ENCODE peak calls at places on chromosomes 5 and 9, in eight cellular contexts. I, O, M, Y, A, P, R and B are unnamed samples.

GRCh38 chr5:175714686-175715085 is 56.8 kb downstream of the HRH2 start:
- DNase-seq in I (no peak), R (no peak), Y (no peak), M (no peak), P (no peak), A (no peak), O (no peak), B (no peak)

GRCh38 chr5:150783422-150783928 is 4.9 kb downstream of the SMIM3 start:
- DNase-seq in I (no peak), Y (peak; percentile 88), M (no peak), R (peak; percentile 79), P (peak; percentile 50), O (peak; percentile 76), A (peak; percentile 64), B (peak; percentile 87)

GRCh38 chr5:52491071-52491828 is 296.5 kb upstream of the ITGA1 start:
- DNase-seq in I (no peak), O (no peak), M (no peak), Y (no peak), R (no peak), P (no peak), A (no peak), B (no peak)

GRCh38 chr5:98768160-98769005 is 5.1 kb upstream of the RGMB start:
- DNase-seq in M (no peak), P (no peak), A (peak; percentile 39), I (peak; percentile 75), R (peak; percentile 30), Y (peak; percentile 81), O (peak; percentile 57), B (peak; percentile 10)

GRCh38 chr5:109876941-109877669 is 187.4 kb downstream of the MAN2A1 start:
- DNase-seq in A (no peak), P (no peak), I (no peak), R (no peak), O (no peak), M (no peak), Y (no peak), B (no peak)

GRCh38 chr5:95042040-95042439 is 242.9 kb downstream of the MCTP1 start:
- DNase-seq in A (no peak), I (no peak), O (no peak), Y (no peak), M (no peak), P (no peak), R (no peak), B (no peak)

GRCh38 chr5:122933926-122934325 is 88.5 kb downstream of the SNX24 start:
- DNase-seq in R (no peak), P (no peak), O (no peak), Y (no peak), A (no peak), I (no peak), M (no peak), B (no peak)

GRCh38 chr9:112332674-112332976 is 794 bp downstream of the PTBP3 start:
- DNase-seq in O (no peak), Y (no peak), I (no peak), M (no peak), P (peak; percentile 85), R (no peak), A (no peak), B (no peak)

GRCh38 chr9:114836769-114837168 is 30.9 kb upstream of the TNFSF15 start:
- DNase-seq in I (no peak), P (no peak), M (no peak), A (no peak), Y (no peak), O (no peak), R (peak; percentile 25), B (no peak)

GRCh38 chr9:128187361-128187760 is 4.0 kb downstream of the CIZ1 start:
- DNase-seq in O (no peak), P (no peak), A (no peak), M (no peak), R (no peak), I (no peak), Y (no peak), B (no peak)

GRCh38 chr9:18393340-18394130 is 80.4 kb upstream of the ADAMTSL1 start:
- DNase-seq in O (no peak), R (no peak), Y (peak; percentile 81), P (no peak), A (peak; percentile 58), M (no peak), I (no peak), B (no peak)

GRCh38 chr9:124852829-124853531 is at the start of gene WDR38:
- DNase-seq in R (peak; percentile 76), Y (peak; percentile 64), A (peak; percentile 76), M (no peak), O (peak; percentile 92), P (peak; percentile 78), I (peak; percentile 70), B (peak; percentile 64)

GRCh38 chr9:841371-842209 is at the start of gene DMRT1:
- DNase-seq in Y (no peak), I (peak; percentile 8), O (no peak), A (no peak), P (no peak), R (no peak), M (no peak), B (no peak)

GRCh38 chr5:146704949-146705665 is 173.4 kb downstream of the PPP2R2B start:
- DNase-seq in Y (no peak), R (no peak), P (no peak), M (no peak), A (no peak), I (no peak), O (no peak), B (no peak)